ENCODE peak calls at places on chromosomes 1 and 21, in four cellular contexts. U is psoas muscle, V is neural progenitor cell, Z is sigmoid colon. X is an unnamed sample.

GRCh38 chr1:84619383-84620093 is 45.3 kb upstream of the CTBS start:
- DNase-seq in U (no peak), V (no peak), Z (no peak), X (no peak)

GRCh38 chr1:205595861-205596260 is 36.0 kb downstream of the ELK4 start:
- DNase-seq in U (no peak), V (no peak), Z (no peak), X (no peak)

GRCh38 chr1:89953072-89953626 is 41.8 kb upstream of the ZNF326 start:
- DNase-seq in U (no peak), V (peak; percentile 34), Z (no peak), X (no peak)

GRCh38 chr1:28965271-28965870 is 51.0 kb downstream of the EPB41 start:
- DNase-seq in U (no peak), V (no peak), Z (no peak), X (no peak)

GRCh38 chr21:36845790-36846189 is 120.7 kb downstream of the HLCS start:
- DNase-seq in U (no peak), V (no peak), Z (no peak), X (no peak)

GRCh38 chr1:115289940-115290339 is 48.1 kb downstream of the NGF start:
- DNase-seq in U (no peak), V (no peak), Z (no peak), X (no peak)

GRCh38 chr21:46122241-46122671 is 24.3 kb downstream of the COL6A2 start:
- DNase-seq in U (no peak), V (no peak), Z (peak; percentile 57), X (no peak)

GRCh38 chr1:7992885-7993284 is 31.4 kb downstream of the PARK7 start:
- DNase-seq in U (no peak), V (no peak), Z (no peak), X (no peak)

GRCh38 chr1:63073530-63074306 is 248.6 kb upstream of the FOXD3 start:
- DNase-seq in U (no peak), V (peak; percentile 39), Z (no peak), X (no peak)

GRCh38 chr1:23562138-23562819 is 3.0 kb upstream of the ID3 start:
- DNase-seq in U (peak; percentile 97), V (peak; percentile 98), Z (peak; percentile 99), X (peak; percentile 99)

GRCh38 chr1:30366914-30367313 is 356.5 kb downstream of the MATN1 start:
- DNase-seq in U (no peak), V (no peak), Z (no peak), X (no peak)

DNA sequence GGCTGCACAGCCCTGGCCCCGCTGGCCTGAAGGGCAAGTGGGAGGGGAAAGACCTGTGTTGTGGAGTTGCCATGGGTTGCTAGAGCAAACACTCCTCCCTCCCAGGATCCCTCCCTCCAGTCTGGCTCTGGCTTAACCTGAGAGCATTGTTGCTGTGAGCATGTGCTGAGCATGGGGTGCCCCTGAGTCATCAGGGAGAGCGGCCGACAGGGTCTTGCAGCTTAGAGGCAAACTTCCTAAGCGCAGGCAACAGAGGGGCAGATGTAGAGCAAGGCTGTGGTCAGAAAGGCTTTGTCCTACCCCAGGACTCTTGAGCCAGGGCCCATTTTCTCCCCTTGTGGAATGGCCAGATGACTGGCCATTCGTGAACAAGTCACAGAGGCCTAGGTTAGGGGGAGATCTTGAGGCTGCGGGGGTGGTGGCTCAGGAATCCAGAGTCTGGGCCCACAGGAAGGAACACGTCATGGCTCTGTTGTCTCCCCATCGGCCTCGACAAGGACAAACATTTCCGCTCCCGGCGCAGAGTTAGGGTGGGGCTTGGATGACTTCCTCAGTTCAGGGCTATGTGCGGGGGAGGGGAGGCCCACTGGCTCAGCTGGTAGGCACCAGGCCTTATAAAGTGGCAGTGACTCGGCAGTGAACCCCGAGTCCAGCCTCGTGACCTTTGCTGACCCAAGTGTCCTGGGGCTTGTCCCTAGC is 362 bp upstream of the DYNLT4 start:
- DNase-seq in U (peak; percentile 96), V (peak; percentile 79), Z (peak; percentile 98), X (peak; percentile 100)
- TF ChIP-seq CTCF in U (no peak), V (no peak), Z (no peak), X (no peak)

DNA sequence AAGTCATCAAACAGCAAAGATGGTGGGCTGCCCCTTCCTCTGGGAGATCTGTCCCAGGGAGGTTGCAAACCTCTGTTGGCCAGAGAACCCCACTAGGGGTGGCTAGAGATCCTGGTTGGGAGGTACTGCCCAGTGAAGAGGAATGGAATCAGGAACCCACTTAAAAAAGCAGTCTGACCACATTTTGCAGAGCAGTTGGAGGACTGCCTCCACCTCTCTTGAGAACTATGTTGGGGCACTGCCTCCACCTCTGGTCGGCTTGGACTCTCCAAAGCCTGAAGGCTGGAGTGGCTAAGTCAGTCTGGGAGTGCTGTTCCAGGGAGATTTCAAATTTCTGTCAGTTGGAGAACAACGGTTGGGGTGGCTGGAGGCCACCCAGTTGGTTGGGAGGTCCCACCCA is 58.6 kb downstream of the TNFSF4 start:
- DNase-seq in U (no peak), V (no peak), Z (no peak), X (no peak)
- TF ChIP-seq CTCF in U (no peak), V (no peak), Z (no peak), X (no peak)

DNA sequence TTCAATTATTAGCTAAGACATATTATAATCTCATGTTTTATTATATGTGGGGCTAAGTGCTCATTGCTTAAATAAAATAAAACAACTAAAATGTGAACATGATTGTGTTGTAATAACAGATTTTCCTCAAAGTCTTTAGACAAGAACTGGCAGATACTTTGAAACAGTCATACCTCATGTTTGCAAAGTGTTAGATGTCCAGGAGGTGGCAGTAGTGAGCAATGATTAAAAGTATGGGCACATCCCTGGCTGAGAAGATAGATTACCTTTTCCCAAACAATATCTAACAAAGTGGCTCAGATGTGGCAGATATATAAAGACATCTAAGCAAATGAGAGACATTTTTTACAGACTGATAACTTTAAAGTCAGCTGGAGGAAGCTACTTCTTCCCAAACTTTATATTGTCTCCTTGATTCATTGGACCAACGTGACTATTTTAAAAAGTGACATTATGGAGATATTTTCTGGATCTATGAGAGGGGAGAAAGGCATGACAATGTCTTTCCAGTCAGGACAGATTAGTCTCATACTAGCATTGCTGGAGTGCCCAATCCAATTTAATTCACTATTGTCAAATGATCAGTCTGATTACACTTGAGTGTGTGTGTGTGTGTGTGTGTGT is 269.8 kb downstream of the S1PR1 start:
- DNase-seq in U (no peak), V (peak; percentile 62), Z (no peak), X (no peak)
- TF ChIP-seq CTCF in U (peak; percentile 38), V (peak; percentile 84), Z (peak; percentile 14), X (peak; percentile 39)

DNA sequence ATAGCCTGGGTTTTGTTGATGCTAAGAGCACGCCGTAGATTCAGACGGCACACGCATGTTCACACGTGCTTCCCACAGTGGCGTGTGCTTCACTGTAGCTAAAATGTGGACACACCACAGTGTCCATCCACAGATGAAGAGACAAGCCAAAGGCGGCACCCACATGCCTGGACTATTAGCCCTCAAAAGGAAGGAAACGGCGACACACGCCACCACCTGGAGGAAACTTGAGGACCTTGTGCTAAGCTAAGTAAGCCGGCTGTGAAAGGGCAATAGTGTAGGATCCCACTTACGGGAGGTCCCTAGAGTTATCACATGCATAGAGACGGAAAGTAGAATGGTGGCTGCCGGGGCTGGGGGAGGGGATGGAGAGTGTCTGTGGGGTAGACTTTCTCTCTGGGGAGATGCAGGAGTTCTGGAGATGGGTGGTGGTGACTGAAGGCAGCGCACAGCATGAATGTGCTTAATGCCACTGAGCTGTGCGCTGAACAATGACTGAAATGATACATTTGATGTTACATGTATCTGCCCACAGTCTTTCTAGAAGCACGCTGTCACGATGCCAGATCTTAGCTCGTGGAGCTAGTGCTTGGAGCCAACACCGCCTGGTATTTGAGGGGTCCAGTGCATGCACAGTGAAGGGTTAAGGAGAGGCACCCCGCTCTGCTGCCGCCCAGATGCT is 103.6 kb downstream of the PRDM16 start:
- DNase-seq in U (no peak), V (no peak), Z (no peak), X (no peak)
- TF ChIP-seq CTCF in U (no peak), V (no peak), Z (no peak), X (no peak)

GRCh38 chr1:14567056-14567455 is 31.4 kb upstream of the KAZN start:
- DNase-seq in U (no peak), V (peak; percentile 18), Z (no peak), X (no peak)
- TF ChIP-seq CTCF in U (no peak), V (peak; percentile 56), Z (no peak), X (no peak)

GRCh38 chr1:12406218-12407021 is 176.6 kb downstream of the VPS13D start:
- DNase-seq in U (no peak), V (peak; percentile 60), Z (no peak), X (no peak)

GRCh38 chr1:12404918-12405317 is 175.1 kb downstream of the VPS13D start:
- DNase-seq in U (no peak), V (no peak), Z (no peak), X (no peak)

GRCh38 chr1:12407962-12408288 is 178.1 kb downstream of the VPS13D start:
- DNase-seq in U (no peak), V (no peak), Z (no peak), X (no peak)

GRCh38 chr1:12407050-12407961 is 177.5 kb downstream of the VPS13D start:
- DNase-seq in U (no peak), V (no peak), Z (no peak), X (no peak)

GRCh38 chr1:12405325-12406217 is 175.7 kb downstream of the VPS13D start:
- DNase-seq in U (no peak), V (peak; percentile 46), Z (peak; percentile 72), X (no peak)
- TF ChIP-seq CTCF in U (no peak), V (peak; percentile 52), Z (no peak), X (peak; percentile 42)

GRCh38 chr1:212218911-212219310 is 66.3 kb upstream of the PPP2R5A start:
- DNase-seq in U (no peak), V (no peak), Z (no peak), X (no peak)
- TF ChIP-seq CTCF in U (no peak), V (no peak), Z (no peak), X (no peak)

DNA sequence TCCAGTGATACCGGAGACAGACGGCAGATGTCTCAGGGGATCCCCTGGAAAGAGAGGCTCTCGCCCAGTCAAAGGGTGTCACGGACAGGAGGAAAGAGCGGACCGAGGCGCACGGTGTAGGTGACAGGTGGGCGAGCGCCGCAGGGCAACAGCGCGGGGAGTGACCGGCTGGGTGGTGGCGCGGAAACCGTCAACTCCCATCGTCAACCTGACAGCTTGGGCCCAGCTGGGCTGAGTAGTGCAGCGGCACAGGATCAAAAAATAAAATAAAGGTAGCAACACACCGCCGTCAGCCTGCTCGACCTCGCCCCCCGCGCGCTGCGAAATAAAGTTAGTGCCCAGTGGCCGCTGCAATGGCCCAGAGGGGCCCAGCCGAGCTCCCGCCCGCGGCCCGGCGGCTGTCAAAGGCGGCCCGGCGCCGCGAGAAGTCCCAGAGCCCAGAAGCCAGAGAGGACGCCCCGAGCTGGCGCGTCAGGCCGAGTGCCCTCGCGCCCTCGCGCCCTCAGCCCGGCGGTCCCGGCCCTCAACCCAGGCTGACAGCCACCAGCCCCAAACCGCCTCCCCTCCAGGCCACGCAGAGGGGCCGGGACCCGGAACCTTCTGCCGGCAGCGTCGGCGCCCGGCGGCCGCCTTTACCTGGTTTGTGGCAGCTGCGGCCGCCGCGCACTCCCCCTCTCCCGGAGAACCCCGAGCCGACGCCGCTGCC is at the start of gene LYST:
- DNase-seq in U (no peak), V (peak; percentile 71), Z (peak; percentile 79), X (no peak)
- TF ChIP-seq CTCF in U (peak; percentile 14), V (no peak), Z (peak; percentile 29), X (peak; percentile 26)